ENCODE peak calls at places on chromosome 13, in ten cellular contexts. R is H9, L is psoas muscle, O is heart right ventricle, U is ovary, J is neural crest cell, Z is lower leg skin, H is GM23338, I is cardiac muscle cell, D is fibroblast of mammary gland. A is an unnamed sample.

GRCh38 chr13:99433543-99434075 is 67.7 kb upstream of the TM9SF2 start:
- DNase-seq in R (no peak), L (no peak), O (no peak), U (no peak), J (no peak), Z (no peak), H (no peak), I (no peak), D (no peak), A (no peak)

GRCh38 chr13:28541966-28542365 is 47.0 kb upstream of the FLT1 start:
- DNase-seq in R (no peak), L (no peak), O (no peak), U (no peak), J (no peak), Z (no peak), H (no peak), I (peak), D (no peak), A (no peak)

GRCh38 chr13:81745391-81745790 is 1404.5 kb upstream of the SPRY2 start:
- DNase-seq in R (no peak), L (no peak), O (no peak), U (no peak), J (no peak), Z (no peak), H (no peak), I (no peak), D (no peak), A (no peak)

GRCh38 chr13:46593403-46593802 is 40.4 kb downstream of the LRCH1 start:
- DNase-seq in R (no peak), L (no peak), O (no peak), U (no peak), J (no peak), Z (no peak), H (no peak), I (no peak), D (no peak), A (no peak)

GRCh38 chr13:109998030-109998429 is 211.6 kb upstream of the IRS2 start:
- DNase-seq in R (no peak), L (no peak), O (no peak), U (no peak), J (no peak), Z (no peak), H (no peak), I (no peak), D (no peak), A (no peak)

GRCh38 chr13:61500176-61500575 is 84.5 kb upstream of the PCDH20 start:
- DNase-seq in R (no peak), L (no peak), O (no peak), U (no peak), J (no peak), Z (no peak), H (no peak), I (no peak), D (no peak), A (no peak)

GRCh38 chr13:113092776-113093579 is 12.6 kb upstream of the F7 start:
- DNase-seq in R (no peak), L (no peak), O (no peak), U (no peak), J (no peak), Z (no peak), H (no peak), I (no peak), D (no peak), A (peak)

GRCh38 chr13:68439821-68440220 is 1209.7 kb upstream of the PCDH9 start:
- DNase-seq in R (no peak), L (no peak), O (no peak), U (no peak), J (no peak), Z (no peak), H (no peak), I (no peak), D (peak), A (no peak)

GRCh38 chr13:32284927-32285632 is 30.1 kb downstream of the ZAR1L start:
- DNase-seq in R (no peak), L (no peak), O (peak), U (no peak), J (no peak), Z (no peak), H (no peak), I (peak), D (peak), A (no peak)

GRCh38 chr13:114049026-114049425 is 75.2 kb upstream of the C13orf46 start:
- DNase-seq in R (no peak), L (no peak), O (no peak), U (no peak), J (no peak), Z (no peak), H (no peak), I (no peak), D (no peak), A (no peak)

GRCh38 chr13:21694831-21695230 is 24.0 kb downstream of the FGF9 start:
- DNase-seq in R (no peak), L (no peak), O (peak), U (no peak), J (no peak), Z (no peak), H (no peak), I (no peak), D (no peak), A (no peak)

GRCh38 chr13:19178901-19179593 is 2.6 kb downstream of the TUBA3C start:
- DNase-seq in R (no peak), L (no peak), O (no peak), U (no peak), J (no peak), Z (no peak), H (no peak), I (no peak), D (no peak), A (peak)

GRCh38 chr13:21849323-21849722 is 178.4 kb downstream of the FGF9 start:
- DNase-seq in R (peak), L (no peak), O (no peak), U (no peak), J (no peak), Z (no peak), H (peak), I (peak), D (peak), A (no peak)

GRCh38 chr13:32409561-32410440 is 18.1 kb downstream of the N4BP2L1 start:
- DNase-seq in R (peak), L (peak), O (peak), U (peak), J (no peak), Z (no peak), H (peak), I (peak), D (peak), A (no peak)

GRCh38 chr13:112457485-112457884 is 81.3 kb downstream of the SPACA7 start:
- DNase-seq in R (no peak), L (no peak), O (no peak), U (no peak), J (no peak), Z (no peak), H (no peak), I (no peak), D (no peak), A (no peak)

GRCh38 chr13:109567315-109567714 is 219.1 kb downstream of the IRS2 start:
- DNase-seq in R (no peak), L (no peak), O (no peak), U (no peak), J (no peak), Z (no peak), H (no peak), I (peak), D (peak), A (no peak)

GRCh38 chr13:76707360-76707759 is 178.8 kb downstream of the KCTD12 start:
- DNase-seq in R (no peak), L (no peak), O (no peak), U (no peak), J (no peak), Z (no peak), H (no peak), I (peak), D (peak), A (no peak)

GRCh38 chr13:60431108-60431700 is 34.2 kb downstream of the TDRD3 start:
- DNase-seq in R (no peak), L (no peak), O (no peak), U (no peak), J (no peak), Z (no peak), H (peak), I (peak), D (peak), A (no peak)

GRCh38 chr13:46598140-46598819 is 45.3 kb downstream of the LRCH1 start:
- DNase-seq in R (no peak), L (no peak), O (no peak), U (no peak), J (no peak), Z (no peak), H (no peak), I (no peak), D (no peak), A (no peak)

GRCh38 chr13:98396071-98396710 is 180.7 kb downstream of the STK24 start:
- DNase-seq in R (no peak), L (no peak), O (no peak), U (no peak), J (no peak), Z (no peak), H (no peak), I (no peak), D (peak), A (no peak)

GRCh38 chr13:113539822-113540221 is 44.7 kb upstream of the TFDP1 start:
- DNase-seq in R (peak), L (no peak), O (no peak), U (no peak), J (no peak), Z (no peak), H (no peak), I (peak), D (peak), A (peak)

GRCh38 chr13:49997935-49998334 is 1.1 kb downstream of the TRIM13 start:
- DNase-seq in R (no peak), L (no peak), O (no peak), U (no peak), J (no peak), Z (no peak), H (peak), I (peak), D (peak), A (no peak)

GRCh38 chr13:96003304-96003703 is 49.9 kb downstream of the UGGT2 start:
- DNase-seq in R (no peak), L (no peak), O (no peak), U (no peak), J (no peak), Z (no peak), H (peak), I (peak), D (peak), A (no peak)

GRCh38 chr13:113648218-113648615 is 9.8 kb downstream of the ATP4B start:
- DNase-seq in R (no peak), L (no peak), O (no peak), U (no peak), J (no peak), Z (no peak), H (no peak), I (no peak), D (no peak), A (no peak)

GRCh38 chr13:27455331-27455855 is 5.0 kb upstream of the MTIF3 start:
- DNase-seq in R (peak), L (no peak), O (no peak), U (no peak), J (no peak), Z (no peak), H (peak), I (no peak), D (no peak), A (no peak)

GRCh38 chr13:111248822-111249221 is 71.6 kb upstream of the TEX29 start:
- DNase-seq in R (no peak), L (no peak), O (no peak), U (no peak), J (no peak), Z (no peak), H (no peak), I (no peak), D (no peak), A (no peak)

GRCh38 chr13:106534844-106535551 is 464 bp downstream of the EFNB2 start:
- DNase-seq in R (no peak), L (peak), O (no peak), U (peak), J (no peak), Z (no peak), H (peak), I (peak), D (peak), A (no peak)

GRCh38 chr13:20997301-20998061 is 63.9 kb downstream of the LATS2 start:
- DNase-seq in R (peak), L (no peak), O (peak), U (no peak), J (no peak), Z (no peak), H (peak), I (peak), D (peak), A (peak)

GRCh38 chr13:43195551-43195950 is 172.2 kb downstream of the DNAJC15 start:
- DNase-seq in R (no peak), L (no peak), O (no peak), U (no peak), J (no peak), Z (no peak), H (peak), I (no peak), D (no peak), A (no peak)
- TF ChIP-seq CTCF in R (peak), L (no peak), O (no peak), U (no peak), J (no peak), Z (no peak), H (peak), I (peak), D (peak), A (no peak)

GRCh38 chr13:30750036-30750435 is 14.7 kb downstream of the ALOX5AP start:
- DNase-seq in R (no peak), L (no peak), O (no peak), U (no peak), J (no peak), Z (no peak), H (no peak), I (no peak), D (no peak), A (no peak)

GRCh38 chr13:30745917-30746686 is 10.8 kb downstream of the ALOX5AP start:
- DNase-seq in R (no peak), L (no peak), O (no peak), U (no peak), J (no peak), Z (no peak), H (no peak), I (peak), D (no peak), A (no peak)

GRCh38 chr13:30746816-30747215 is 11.5 kb downstream of the ALOX5AP start:
- DNase-seq in R (no peak), L (no peak), O (no peak), U (no peak), J (no peak), Z (no peak), H (no peak), I (no peak), D (no peak), A (no peak)

GRCh38 chr13:30751183-30751933 is 16.0 kb downstream of the ALOX5AP start:
- DNase-seq in R (no peak), L (no peak), O (no peak), U (no peak), J (no peak), Z (no peak), H (no peak), I (no peak), D (no peak), A (no peak)

DNA sequence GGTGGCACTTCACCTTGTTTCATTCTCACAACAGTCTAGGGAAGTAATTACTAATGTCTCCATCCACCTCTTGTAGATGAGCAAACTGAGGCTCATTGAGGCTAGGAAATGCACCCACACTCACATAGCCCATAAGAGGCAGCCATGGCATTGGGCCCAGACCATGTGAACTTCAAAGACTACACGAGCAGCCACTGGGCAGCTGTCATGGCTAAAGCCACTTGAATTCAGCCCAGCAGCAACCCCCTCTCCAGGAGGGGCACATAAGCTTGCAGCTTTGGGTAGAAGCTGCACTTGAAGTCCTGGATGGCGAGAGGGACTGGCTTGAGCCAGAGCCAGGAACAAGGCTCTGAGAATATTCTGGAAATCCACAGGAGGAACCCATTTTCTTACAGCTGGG is 13.4 kb downstream of the ALOX5AP start:
- DNase-seq in R (no peak), L (no peak), O (no peak), U (no peak), J (no peak), Z (no peak), H (no peak), I (no peak), D (no peak), A (no peak)
- TF ChIP-seq CTCF in R (no peak), L (no peak), O (no peak), U (no peak), J (no peak), Z (no peak), H (no peak), I (no peak), D (no peak), A (no peak)

DNA sequence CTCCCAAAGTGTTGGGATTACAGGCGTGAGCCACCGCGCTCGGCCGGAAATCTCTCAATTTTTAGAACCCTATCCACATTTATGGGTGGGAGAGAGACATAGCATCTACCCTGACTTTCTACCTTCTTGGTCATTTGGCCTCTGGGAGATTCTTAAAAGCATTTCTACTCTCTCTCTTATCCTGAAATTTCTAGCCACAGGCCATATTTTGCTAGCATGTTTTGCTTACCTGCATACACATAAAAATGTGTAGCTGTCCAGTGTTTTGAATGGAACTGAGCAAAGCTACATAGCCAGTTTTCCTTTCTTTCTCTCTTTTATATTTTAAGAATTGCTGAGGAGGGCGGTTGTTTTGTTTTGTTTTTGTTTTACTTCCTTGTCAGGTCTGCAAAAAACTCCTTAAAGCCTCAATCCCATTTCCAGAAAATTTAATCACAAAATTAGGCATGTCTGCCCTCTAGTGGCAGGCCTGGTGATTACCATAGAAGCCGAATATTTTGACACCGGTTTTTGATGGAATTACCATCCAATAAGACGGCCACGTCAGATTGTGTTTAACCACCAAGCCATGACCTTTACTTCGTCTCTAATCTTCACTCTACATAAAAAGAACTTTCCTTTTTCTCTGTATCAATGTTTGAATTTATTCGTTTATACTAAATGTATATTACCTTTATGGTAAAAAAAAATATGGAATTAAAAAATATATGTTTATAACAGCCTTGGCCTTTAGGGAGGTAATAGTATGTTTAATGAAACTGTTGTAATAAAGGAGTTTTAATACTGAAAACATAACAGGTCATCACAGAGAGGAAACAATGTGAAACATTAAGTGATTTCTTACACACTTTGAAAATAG is 34.4 kb upstream of the OXGR1 start:
- DNase-seq in R (peak), L (peak), O (peak), U (peak), J (peak), Z (peak), H (peak), I (peak), D (peak), A (no peak)
- TF ChIP-seq CTCF in R (peak), L (peak), O (peak), U (peak), J (peak), Z (peak), H (peak), I (peak), D (peak), A (peak)

GRCh38 chr13:100541882-100542545 is 46.6 kb downstream of the GGACT start:
- DNase-seq in R (no peak), L (no peak), O (no peak), U (no peak), J (no peak), Z (no peak), H (no peak), I (no peak), D (no peak), A (no peak)
- TF ChIP-seq CTCF in R (no peak), L (no peak), O (no peak), U (no peak), J (no peak), Z (no peak), H (no peak), I (no peak), D (no peak), A (no peak)

GRCh38 chr13:39811696-39812095 is 156.2 kb downstream of the COG6 start:
- DNase-seq in R (no peak), L (no peak), O (no peak), U (no peak), J (no peak), Z (no peak), H (peak), I (no peak), D (no peak), A (no peak)
- TF ChIP-seq CTCF in R (peak), L (no peak), O (no peak), U (no peak), J (no peak), Z (no peak), H (no peak), I (no peak), D (no peak), A (no peak)

DNA sequence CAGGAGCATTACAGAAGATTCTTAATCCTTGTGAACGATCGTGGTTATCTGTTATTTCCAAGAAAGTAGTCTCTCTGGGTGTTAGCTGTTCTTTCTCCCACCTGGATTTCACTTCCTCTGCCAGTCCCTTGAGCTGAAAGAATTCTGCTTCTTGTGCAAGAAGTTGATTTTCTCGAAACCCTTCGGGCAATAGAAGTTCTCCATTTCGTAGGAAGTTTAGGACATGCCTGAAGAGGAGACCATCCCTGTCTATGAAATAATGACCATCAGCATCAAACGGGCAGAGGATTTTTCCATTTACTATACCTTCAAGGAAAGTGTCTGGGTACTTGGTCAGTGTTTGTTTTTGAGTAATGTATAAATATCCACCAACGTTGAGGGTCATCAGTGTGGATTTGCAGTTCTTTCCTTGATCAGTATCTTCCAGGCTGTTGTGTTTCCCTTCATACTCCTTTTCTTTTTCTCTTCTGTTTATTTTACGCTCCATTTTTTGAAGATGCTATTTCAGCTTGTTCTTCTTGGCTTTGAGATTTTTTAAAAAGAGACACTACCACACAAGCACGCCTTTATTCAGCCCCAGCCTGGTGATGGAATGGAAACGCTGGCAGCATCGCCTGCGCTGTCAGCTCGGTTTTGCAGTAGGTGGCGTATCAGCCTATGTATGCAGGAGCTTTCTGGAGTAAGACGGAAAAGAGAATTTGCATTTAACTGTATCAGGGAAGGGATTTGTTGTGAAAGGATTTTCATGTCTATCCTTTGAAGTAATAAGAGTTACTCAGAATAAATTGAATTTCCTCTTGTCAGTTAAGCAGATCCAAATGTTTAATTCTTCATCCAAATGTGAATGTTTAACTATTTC is 6.5 kb downstream of the KCTD4 start:
- DNase-seq in R (peak), L (no peak), O (peak), U (peak), J (no peak), Z (no peak), H (peak), I (peak), D (peak), A (no peak)
- TF ChIP-seq CTCF in R (peak), L (peak), O (peak), U (no peak), J (no peak), Z (no peak), H (peak), I (peak), D (peak), A (peak)